ENCODE peak calls at places on chromosome 21, in five cellular contexts. G is PC-3, V is A549, H is dorsolateral prefrontal cortex, S is stomach. B is an unnamed sample.

GRCh38 chr21:46208761-46209721 is 19.5 kb downstream of the LSS start:
- DNase-seq in G (no peak), V (no peak), H (no peak), S (no peak), B (no peak)

GRCh38 chr21:37139902-37140301 is 66.8 kb downstream of the TTC3 start:
- DNase-seq in G (no peak), V (no peak), H (no peak), S (no peak), B (no peak)

GRCh38 chr21:33212159-33212851 is 17.4 kb upstream of the IFNAR2 start:
- DNase-seq in G (no peak), V (no peak), H (no peak), S (no peak), B (no peak)

GRCh38 chr21:14554948-14555347 is 8.8 kb upstream of the SAMSN1 start:
- DNase-seq in G (peak; percentile 43), V (no peak), H (no peak), S (no peak), B (no peak)

GRCh38 chr21:46038871-46039397 is 57.4 kb downstream of the COL6A1 start:
- DNase-seq in G (no peak), V (no peak), H (no peak), S (no peak), B (no peak)

GRCh38 chr21:45598666-45599065 is 44.9 kb upstream of the PCBP3 start:
- DNase-seq in G (no peak), V (no peak), H (no peak), S (no peak), B (no peak)

GRCh38 chr21:46323227-46323709 is 402 bp downstream of the C21orf58 start:
- DNase-seq in G (no peak), V (no peak), H (no peak), S (no peak), B (no peak)

GRCh38 chr21:45611296-45611695 is 32.2 kb upstream of the PCBP3 start:
- DNase-seq in G (no peak), V (no peak), H (no peak), S (no peak), B (no peak)

GRCh38 chr21:31326478-31327247 is 17.4 kb downstream of the TIAM1 start:
- DNase-seq in G (no peak), V (no peak), H (no peak), S (no peak), B (no peak)

GRCh38 chr21:15272171-15272570 is 207.4 kb upstream of the NRIP1 start:
- DNase-seq in G (peak; percentile 83), V (no peak), H (no peak), S (no peak), B (no peak)

GRCh38 chr21:31875424-31876097 is 2.7 kb downstream of the HUNK start:
- DNase-seq in G (no peak), V (no peak), H (no peak), S (no peak), B (peak; percentile 54)

GRCh38 chr21:26834181-26834945 is 10.8 kb downstream of the ADAMTS1 start:
- DNase-seq in G (peak; percentile 38), V (no peak), H (no peak), S (no peak), B (no peak)

GRCh38 chr21:29056538-29057050 is 16.9 kb downstream of the CCT8 start:
- DNase-seq in G (no peak), V (no peak), H (no peak), S (no peak), B (no peak)

GRCh38 chr21:29436143-29436542 is 137.4 kb downstream of the BACH1 start:
- DNase-seq in G (no peak), V (no peak), H (no peak), S (no peak), B (peak; percentile 35)

GRCh38 chr21:41256771-41257702 is 59.6 kb upstream of the FAM3B start:
- DNase-seq in G (no peak), V (no peak), H (no peak), S (no peak), B (no peak)
- H3K4me3 ChIP-seq in G (no peak overlapping the region), V (no peak overlapping the region), H (no peak overlapping the region), S (no peak overlapping the region), B (no peak overlapping the region)

GRCh38 chr21:41933259-41934079 is 20.3 kb downstream of the C2CD2 start:
- DNase-seq in G (peak; percentile 85), V (no peak), H (no peak), S (no peak), B (peak; percentile 57)
- TF ChIP-seq CTCF in G (peak; percentile 70), V (no peak), H (peak; percentile 8), S (no peak), B (peak; percentile 44)

DNA sequence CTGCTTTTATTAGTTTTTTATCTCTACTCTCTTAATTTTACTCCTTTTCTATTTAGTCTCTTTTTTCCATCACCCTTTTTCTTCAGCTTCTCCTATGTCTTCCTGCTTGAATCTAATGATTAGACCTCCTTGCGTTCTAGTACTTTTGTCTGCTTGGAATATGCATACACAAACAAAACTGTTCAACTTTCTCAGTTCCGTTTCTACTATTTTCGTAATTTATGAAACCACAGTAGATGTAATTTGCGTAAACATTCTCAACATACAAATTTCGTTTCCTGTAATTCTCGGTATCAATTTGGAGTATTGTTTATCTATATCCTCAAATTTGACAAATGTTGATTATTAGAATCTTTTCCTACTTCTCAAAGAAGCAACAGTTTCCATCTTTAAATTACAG is 772.5 kb downstream of the USP25 start:
- DNase-seq in G (no peak), V (no peak), H (no peak), S (no peak), B (no peak)
- H3K4me3 ChIP-seq in G (no peak overlapping the region), V (no peak overlapping the region), H (no peak overlapping the region), S (no peak overlapping the region), B (no peak overlapping the region)

DNA sequence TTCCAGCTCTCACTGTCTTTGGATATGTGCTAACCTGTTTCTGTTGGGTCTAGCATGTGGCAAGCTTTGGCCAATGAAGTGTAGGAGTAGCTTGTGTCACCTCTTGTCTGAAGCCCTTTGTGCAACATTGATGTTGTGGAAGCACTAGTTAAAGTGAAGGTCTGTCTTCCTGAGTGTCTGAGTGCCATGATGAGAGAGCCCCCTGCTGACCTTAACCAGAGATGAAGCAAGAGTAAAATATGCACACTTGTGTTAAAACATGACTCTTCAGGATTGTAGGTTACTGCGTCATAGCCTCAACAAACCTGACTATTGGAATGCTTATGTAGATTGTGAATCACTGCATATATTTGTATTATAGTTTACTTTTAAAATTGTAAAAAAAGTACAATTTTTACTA is 103.7 kb downstream of the NCAM2 start:
- DNase-seq in G (peak; percentile 48), V (no peak), H (peak; percentile 59), S (no peak), B (no peak)
- TF ChIP-seq CTCF in G (peak; percentile 53), V (no peak), H (peak; percentile 65), S (no peak), B (peak; percentile 40)

DNA sequence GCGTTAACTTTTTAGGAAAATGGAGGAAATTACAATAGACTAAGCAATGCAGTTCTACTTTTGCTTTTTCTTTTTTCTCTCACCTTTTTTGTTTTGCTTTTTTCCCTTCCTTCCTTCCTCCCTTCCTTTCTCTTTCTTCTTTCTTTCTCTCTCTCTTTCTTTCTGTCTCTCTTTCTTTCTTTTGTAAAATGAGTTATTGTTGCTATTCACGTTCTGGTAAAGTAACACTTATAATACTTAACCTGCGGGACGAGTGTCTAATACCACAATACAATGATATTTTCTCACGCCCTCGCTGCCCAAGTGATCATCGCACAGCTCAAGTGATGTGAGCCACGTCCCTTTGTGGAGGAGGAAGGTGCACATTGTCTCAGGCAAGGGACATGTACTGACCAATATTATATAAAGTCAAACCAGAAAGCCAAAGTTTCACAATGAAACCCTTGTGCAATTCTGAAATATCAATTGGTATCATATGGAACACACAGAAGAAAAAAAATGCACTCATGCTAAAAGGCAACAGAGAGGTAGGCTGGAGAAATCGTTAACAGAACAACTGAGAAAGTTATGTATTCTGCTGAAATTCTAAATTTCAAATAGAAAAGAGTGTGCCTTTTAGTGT is 1.7 kb downstream of the JAM2 start:
- DNase-seq in G (no peak), V (no peak), H (no peak), S (no peak), B (no peak)
- H3K4me3 ChIP-seq in G (no peak overlapping the region), V (no peak overlapping the region), H (peak overlapping the region; percentile 83), S (peak overlapping the region; percentile 73), B (no peak overlapping the region)

GRCh38 chr21:44574457-44575306 is 1.2 kb downstream of the KRTAP10-4 start:
- DNase-seq in G (peak; percentile 14), V (no peak), H (no peak), S (peak; percentile 48), B (no peak)
- TF ChIP-seq CTCF in G (no peak), V (no peak), H (no peak), S (no peak), B (no peak)

B was measured in LNCaP clone FGC.